ENCODE peak calls at places on chromosomes 7 and 10, in seven cellular contexts. L, S, J, F, D, Z and X are unnamed samples.

GRCh38 chr7:1864126-1864940 is 194.3 kb downstream of the ELFN1 start:
- DNase-seq in J (no peak), D (no peak), Z (no peak), S (no peak), L (no peak), F (no peak), X (no peak)

GRCh38 chr7:80136276-80137045 is 1.8 kb downstream of the GNAI1 start:
- DNase-seq in J (no peak), D (peak), Z (no peak), F (peak), L (no peak), S (peak), X (no peak)

GRCh38 chr10:20625868-20626267 is 271.2 kb downstream of the NEBL start:
- DNase-seq in D (no peak), Z (no peak), S (no peak), J (no peak), F (no peak), L (no peak), X (no peak)

GRCh38 chr10:62250594-62251198 is 17.9 kb downstream of the RTKN2 start:
- DNase-seq in F (no peak), Z (no peak), D (peak), L (no peak), S (peak), J (no peak), X (no peak)

GRCh38 chr10:131997366-131998049 is 15.8 kb upstream of the BNIP3 start:
- DNase-seq in S (peak), L (peak), D (peak), F (peak), J (no peak), Z (peak), X (no peak)

GRCh38 chr7:14900051-14900450 is 2.5 kb downstream of the DGKB start:
- DNase-seq in Z (no peak), L (no peak), D (peak), F (no peak), S (peak), J (no peak), X (no peak)

GRCh38 chr10:98555011-98555619 is 108.4 kb upstream of the HPS1 start:
- DNase-seq in J (no peak), D (peak), F (no peak), Z (no peak), L (peak), S (no peak), X (no peak)

GRCh38 chr7:130793855-130794618 is 60.0 kb upstream of the KLF14 start:
- DNase-seq in D (no peak), F (peak), J (no peak), Z (no peak), S (peak), L (no peak), X (no peak)

GRCh38 chr7:7554647-7555575 is 11.8 kb upstream of the MIOS start:
- DNase-seq in L (no peak), F (peak), S (peak), D (peak), J (no peak), Z (no peak), X (no peak)

GRCh38 chr7:137900137-137900536 is 53.4 kb upstream of the DGKI start:
- DNase-seq in J (no peak), F (no peak), D (no peak), L (no peak), S (no peak), Z (no peak), X (no peak)

GRCh38 chr10:45509491-45509890 is 135.5 kb downstream of the ALOX5 start:
- DNase-seq in S (no peak), D (no peak), J (no peak), Z (no peak), L (no peak), F (no peak), X (no peak)

GRCh38 chr10:34247560-34247959 is 567.5 kb downstream of the PARD3 start:
- DNase-seq in S (no peak), F (no peak), L (no peak), Z (no peak), J (no peak), D (no peak), X (no peak)

GRCh38 chr7:16762177-16762576 is 8.6 kb downstream of the TSPAN13 start:
- DNase-seq in S (no peak), J (no peak), L (no peak), D (no peak), Z (no peak), F (no peak), X (no peak)

GRCh38 chr7:127652333-127653248 is 597 bp downstream of the SND1 start:
- DNase-seq in Z (no peak), F (peak), D (peak), J (no peak), S (peak), L (no peak), X (no peak)

GRCh38 chr7:55439627-55440026 is 74.5 kb downstream of the LANCL2 start:
- DNase-seq in F (no peak), D (peak), L (no peak), Z (no peak), J (no peak), S (peak), X (no peak)

GRCh38 chr10:13686331-13686752 is 99.6 kb downstream of the PRPF18 start:
- DNase-seq in S (no peak), J (no peak), Z (no peak), F (no peak), L (no peak), D (peak), X (no peak)

GRCh38 chr7:108592633-108593277 is 23.1 kb downstream of the DNAJB9 start:
- DNase-seq in Z (no peak), J (no peak), F (peak), S (no peak), D (peak), L (no peak), X (no peak)

GRCh38 chr10:69407621-69408301 is 9.0 kb downstream of the TACR2 start:
- DNase-seq in J (no peak), Z (no peak), S (no peak), D (no peak), L (no peak), F (no peak), X (no peak)

GRCh38 chr10:122974034-122974433 is 6.2 kb upstream of the PSTK start:
- DNase-seq in D (peak), F (no peak), J (no peak), L (no peak), Z (no peak), S (no peak), X (no peak)

GRCh38 chr7:142815099-142815498 is 39.8 kb upstream of the EPHB6 start:
- DNase-seq in D (no peak), F (no peak), S (no peak), J (no peak), L (no peak), Z (no peak), X (no peak)

GRCh38 chr7:113548561-113548960 is 370.2 kb downstream of the PPP1R3A start:
- DNase-seq in F (no peak), S (no peak), D (no peak), L (no peak), Z (no peak), J (no peak), X (no peak)

GRCh38 chr7:23098460-23098859 is 7.1 kb upstream of the KLHL7 start:
- DNase-seq in L (no peak), Z (no peak), S (no peak), D (no peak), F (no peak), J (no peak), X (no peak)

GRCh38 chr7:132705146-132705545 is 128.9 kb upstream of the PLXNA4 start:
- DNase-seq in D (no peak), L (no peak), J (no peak), S (peak), Z (no peak), F (no peak), X (no peak)

GRCh38 chr7:2753148-2753547 is 65.1 kb downstream of the AMZ1 start:
- DNase-seq in F (no peak), S (no peak), D (no peak), L (no peak), J (no peak), Z (no peak), X (no peak)

GRCh38 chr10:127911218-127911866 is 4.4 kb downstream of the PTPRE start:
- DNase-seq in L (no peak), F (no peak), Z (no peak), S (no peak), D (no peak), J (no peak), X (no peak)

GRCh38 chr10:44064317-44064716 is 320.6 kb downstream of the CXCL12 start:
- DNase-seq in F (no peak), J (no peak), D (no peak), L (no peak), S (no peak), Z (peak), X (no peak)

GRCh38 chr7:26683277-26683676 is 181.1 kb downstream of the SKAP2 start:
- DNase-seq in S (no peak), F (no peak), Z (no peak), L (no peak), J (no peak), D (no peak), X (no peak)

GRCh38 chr10:19168584-19168983 is 120.0 kb downstream of the MALRD1 start:
- DNase-seq in S (no peak), Z (no peak), F (no peak), J (no peak), L (peak), D (no peak), X (no peak)

GRCh38 chr10:119642556-119643111 is 8.5 kb upstream of the BAG3 start:
- DNase-seq in D (no peak), J (no peak), L (no peak), S (no peak), Z (no peak), F (no peak), X (no peak)

GRCh38 chr10:32054087-32054486 is 2.1 kb downstream of the KIF5B start:
- DNase-seq in D (peak), S (peak), F (peak), L (no peak), J (no peak), Z (no peak), X (no peak)

GRCh38 chr10:94403034-94403822 is 887 bp downstream of the TBC1D12 start:
- DNase-seq in S (peak), J (no peak), Z (peak), L (peak), F (peak), D (peak), X (no peak)

GRCh38 chr7:140206963-140207362 is 30.2 kb upstream of the KDM7A start:
- DNase-seq in L (no peak), J (no peak), Z (no peak), S (no peak), F (no peak), D (no peak), X (no peak)

GRCh38 chr10:130027716-130028464 is 63.8 kb upstream of the EBF3 start:
- DNase-seq in J (no peak), D (peak), F (peak), L (no peak), Z (no peak), S (no peak), X (no peak)

GRCh38 chr10:100186253-100186780 is 488 bp upstream of the ERLIN1 start:
- DNase-seq in F (peak), J (no peak), S (peak), D (peak), L (peak), Z (peak), X (peak)

GRCh38 chr7:69232445-69233376 is 365.6 kb upstream of the AUTS2 start:
- DNase-seq in J (no peak), S (no peak), Z (no peak), D (no peak), F (no peak), L (no peak), X (no peak)